ENCODE peak calls at places on chromosomes 5 and 9, in ten cellular contexts. W, E, V, C, D, N, Q, T, P and F are unnamed samples.

GRCh38 chr5:39213437-39214207 is 5.7 kb downstream of the FYB1 start:
- DNase-seq in Q (no peak), N (no peak), V (no peak), D (no peak), W (no peak), C (no peak), E (no peak), T (no peak), P (no peak), F (no peak)

GRCh38 chr9:23587903-23588302 is 238.1 kb downstream of the ELAVL2 start:
- DNase-seq in P (no peak), D (no peak), E (no peak), V (peak), C (no peak), Q (no peak), N (no peak), W (no peak), T (no peak), F (no peak)

GRCh38 chr9:134210908-134211810 is 46.8 kb upstream of the RNU6ATAC start:
- DNase-seq in W (no peak), C (no peak), D (peak), V (no peak), N (no peak), P (no peak), T (no peak), Q (peak), E (peak), F (no peak)

GRCh38 chr9:90330215-90330614 is 312.4 kb downstream of the DIRAS2 start:
- DNase-seq in T (no peak), V (no peak), P (no peak), E (no peak), C (no peak), Q (no peak), D (no peak), N (no peak), W (no peak), F (no peak)

GRCh38 chr9:134707031-134707680 is 65.6 kb downstream of the COL5A1 start:
- DNase-seq in N (peak), E (no peak), Q (no peak), V (peak), T (no peak), P (peak), W (no peak), D (peak), C (no peak), F (peak)

GRCh38 chr5:168152660-168153059 is 138.8 kb upstream of the WWC1 start:
- DNase-seq in V (no peak), D (no peak), P (no peak), E (no peak), W (no peak), Q (no peak), N (no peak), T (no peak), C (no peak), F (no peak)

GRCh38 chr9:88530051-88530450 is 4.9 kb upstream of the NXNL2 start:
- DNase-seq in P (peak), D (no peak), T (no peak), Q (no peak), W (no peak), V (no peak), E (no peak), N (peak), C (no peak), F (peak)

GRCh38 chr5:18244309-18244708 is 610.0 kb downstream of the TAF11L14 start:
- DNase-seq in E (no peak), C (no peak), T (no peak), Q (no peak), D (no peak), P (no peak), V (no peak), N (no peak), W (no peak), F (no peak)

GRCh38 chr9:99964336-99964735 is 57.9 kb downstream of the STX17 start:
- DNase-seq in N (peak), C (no peak), T (no peak), V (no peak), W (no peak), D (no peak), E (no peak), Q (no peak), P (no peak), F (peak)

GRCh38 chr5:147403659-147404640 is 105.9 kb downstream of the DPYSL3 start:
- DNase-seq in T (no peak), C (no peak), D (peak), V (peak), W (peak), Q (peak), E (no peak), N (peak), P (peak), F (peak)

GRCh38 chr9:133644968-133645765 is 9.0 kb downstream of the DBH start:
- DNase-seq in V (no peak), N (no peak), W (no peak), C (no peak), P (no peak), E (no peak), Q (no peak), T (no peak), D (no peak), F (peak)

GRCh38 chr9:93267681-93268505 is 84.0 kb downstream of the WNK2 start:
- DNase-seq in W (peak), T (no peak), N (no peak), E (no peak), C (peak), D (no peak), Q (peak), V (peak), P (no peak), F (no peak)

GRCh38 chr5:119221330-119221729 is 134.5 kb upstream of the TNFAIP8 start:
- DNase-seq in E (no peak), V (no peak), W (no peak), C (no peak), T (no peak), N (no peak), P (no peak), D (no peak), Q (no peak), F (no peak)

GRCh38 chr9:133712221-133713100 is 25.7 kb downstream of the SARDH start:
- DNase-seq in W (no peak), E (no peak), T (no peak), V (no peak), C (no peak), N (no peak), D (no peak), Q (no peak), P (no peak), F (no peak)

GRCh38 chr5:67268233-67269011 is 71.8 kb upstream of the CD180 start:
- DNase-seq in N (peak), W (no peak), D (peak), V (peak), T (no peak), Q (peak), C (no peak), E (peak), P (peak), F (peak)

GRCh38 chr5:74639538-74640449 is 734 bp downstream of the ENC1 start:
- DNase-seq in W (no peak), E (no peak), P (peak), V (peak), Q (no peak), T (peak), N (peak), D (peak), C (peak), F (peak)

GRCh38 chr9:121372563-121373400 is 2.7 kb upstream of the STOM start:
- DNase-seq in N (peak), V (no peak), T (no peak), C (no peak), Q (no peak), W (no peak), D (no peak), E (no peak), P (peak), F (peak)

GRCh38 chr5:129063483-129064136 is 30.9 kb upstream of the ISOC1 start:
- DNase-seq in Q (no peak), E (peak), D (no peak), C (no peak), T (no peak), V (no peak), N (no peak), P (peak), W (no peak), F (peak)

GRCh38 chr5:34914671-34915138 is 599 bp downstream of the RAD1 start:
- DNase-seq in D (peak), Q (peak), V (peak), N (peak), E (no peak), W (no peak), C (peak), T (no peak), P (peak), F (peak)

GRCh38 chr5:176446884-176447537 is 1.2 kb upstream of the FAF2 start:
- DNase-seq in D (no peak), E (peak), P (no peak), W (no peak), N (no peak), T (no peak), V (no peak), C (no peak), Q (peak), F (no peak)

GRCh38 chr5:86175224-86175623 is 442.5 kb upstream of the COX7C start:
- DNase-seq in Q (no peak), C (no peak), E (no peak), D (no peak), P (no peak), V (no peak), N (no peak), T (no peak), W (no peak), F (no peak)

GRCh38 chr5:59540366-59540765 is 353.2 kb downstream of the PDE4D start:
- DNase-seq in Q (no peak), W (no peak), N (no peak), C (no peak), E (peak), T (no peak), D (no peak), V (no peak), P (no peak), F (no peak)

GRCh38 chr5:158935215-158935614 is 164.5 kb downstream of the EBF1 start:
- DNase-seq in P (no peak), Q (no peak), D (no peak), T (no peak), V (no peak), C (no peak), N (no peak), E (no peak), W (no peak), F (no peak)

GRCh38 chr5:62938927-62939326 is 360.3 kb downstream of the LRRC70 start:
- DNase-seq in P (peak), N (peak), Q (no peak), D (no peak), C (no peak), W (no peak), T (no peak), V (no peak), E (no peak), F (no peak)

GRCh38 chr5:78377056-78377717 is 16.8 kb downstream of the SCAMP1 start:
- DNase-seq in N (peak), P (peak), Q (no peak), C (no peak), V (no peak), D (no peak), T (no peak), E (peak), W (no peak), F (no peak)

GRCh38 chr5:72550595-72550994 is 43.4 kb upstream of the ZNF366 start:
- DNase-seq in C (no peak), W (no peak), D (no peak), N (no peak), P (no peak), V (no peak), T (no peak), Q (no peak), E (no peak), F (no peak)

GRCh38 chr5:26321278-26321677 is 717.1 kb downstream of the CDH9 start:
- DNase-seq in N (no peak), C (no peak), V (no peak), P (no peak), D (no peak), W (no peak), E (no peak), T (no peak), Q (no peak), F (no peak)

GRCh38 chr9:137441289-137441934 is at the start of gene ENTPD8:
- DNase-seq in Q (peak), P (no peak), C (no peak), T (no peak), W (no peak), V (peak), D (peak), E (no peak), N (no peak), F (no peak)

GRCh38 chr9:127540664-127541041 is 71.4 kb upstream of the STXBP1 start:
- DNase-seq in N (no peak), E (no peak), D (no peak), P (no peak), W (no peak), V (no peak), C (no peak), Q (no peak), T (no peak), F (no peak)

GRCh38 chr5:120465281-120465961 is 1.3 kb downstream of the PRR16 start:
- DNase-seq in T (no peak), N (peak), P (peak), E (peak), W (no peak), C (no peak), Q (peak), D (peak), V (peak), F (peak)

GRCh38 chr9:97904725-97905124 is 17.6 kb downstream of the TRMO start:
- DNase-seq in E (no peak), W (no peak), D (no peak), Q (no peak), V (no peak), C (no peak), P (no peak), T (peak), N (no peak), F (no peak)

GRCh38 chr5:147188200-147189108 is 46.4 kb upstream of the STK32A start:
- DNase-seq in D (peak), W (peak), E (peak), T (peak), P (peak), Q (no peak), N (peak), V (peak), C (peak), F (peak)